ENCODE peak calls at places on chromosomes 13 and 19, in four cellular contexts. D, L, V and O are unnamed samples.

GRCh38 chr13:33787051-33787591 is 30.8 kb upstream of the RFC3 start:
- DNase-seq in D (peak; percentile 7), L (no peak), V (peak; percentile 33), O (peak; percentile 69)

GRCh38 chr19:33434886-33435705 is 61.6 kb downstream of the CEBPG start:
- DNase-seq in D (no peak), L (no peak), V (no peak), O (no peak)

GRCh38 chr13:34124912-34125311 is 307.0 kb downstream of the RFC3 start:
- DNase-seq in D (no peak), L (no peak), V (no peak), O (no peak)

GRCh38 chr19:51593138-51593890 is 22.2 kb downstream of the ZNF175 start:
- DNase-seq in D (no peak), L (no peak), V (no peak), O (no peak)

GRCh38 chr13:27120811-27121210 is 50.8 kb downstream of the USP12 start:
- DNase-seq in D (no peak), L (no peak), V (no peak), O (no peak)

GRCh38 chr19:35561436-35561835 is 2.0 kb downstream of the ATP4A start:
- DNase-seq in D (no peak), L (no peak), V (no peak), O (no peak)

GRCh38 chr13:28671393-28671792 is 12.5 kb downstream of the POMP start:
- DNase-seq in D (no peak), L (no peak), V (no peak), O (no peak)

GRCh38 chr19:55526216-55527196 is 10.4 kb downstream of the SBK2 start:
- DNase-seq in D (no peak), L (peak; percentile 78), V (no peak), O (no peak)

GRCh38 chr13:84362777-84363176 is 480.5 kb upstream of the SLITRK1 start:
- DNase-seq in D (peak; percentile 7), L (no peak), V (no peak), O (no peak)

GRCh38 chr19:47726467-47726866 is 13.2 kb downstream of the EHD2 start:
- DNase-seq in D (no peak), L (no peak), V (no peak), O (no peak)

GRCh38 chr13:99352351-99353271 is 45.4 kb upstream of the GPR183 start:
- DNase-seq in D (no peak), L (no peak), V (no peak), O (no peak)

GRCh38 chr13:25973085-25973484 is 78.7 kb downstream of the SHISA2 start:
- DNase-seq in D (no peak), L (peak; percentile 14), V (no peak), O (no peak)

GRCh38 chr13:48318014-48318713 is 14.6 kb downstream of the RB1 start:
- DNase-seq in D (no peak), L (no peak), V (no peak), O (no peak)

GRCh38 chr13:48320396-48320790 is 16.8 kb downstream of the RB1 start:
- DNase-seq in D (no peak), L (no peak), V (no peak), O (no peak)

GRCh38 chr13:48320906-48321510 is 17.5 kb downstream of the RB1 start:
- DNase-seq in D (no peak), L (no peak), V (no peak), O (no peak)

GRCh38 chr13:48318714-48319457 is 15.3 kb downstream of the RB1 start:
- DNase-seq in D (no peak), L (no peak), V (peak; percentile 15), O (no peak)

GRCh38 chr13:48319458-48320395 is 16.2 kb downstream of the RB1 start:
- DNase-seq in D (no peak), L (no peak), V (no peak), O (no peak)
- H3K4me3 ChIP-seq in D (no peak overlapping the region), L (no peak overlapping the region), V (peak overlapping the region; percentile 36), O (peak overlapping the region; percentile 72)

DNA sequence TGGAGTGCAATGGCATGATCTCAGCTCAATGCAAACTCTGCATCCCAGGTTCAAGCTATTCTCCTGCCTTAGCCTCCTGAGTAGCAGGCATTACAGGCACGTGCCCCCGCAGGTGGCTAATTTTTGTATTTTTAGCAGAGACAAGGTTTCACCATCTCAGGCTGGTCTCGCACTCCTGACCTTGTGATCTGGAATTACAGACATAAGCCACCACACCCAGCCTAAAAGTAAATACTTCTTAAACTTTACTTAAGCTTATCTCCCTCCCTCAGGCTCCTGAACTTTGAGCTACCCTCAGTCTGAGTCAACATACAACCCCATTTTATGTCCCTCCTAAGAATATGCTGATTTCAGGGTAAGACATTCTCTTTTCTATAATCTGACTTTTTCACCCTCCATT is 66.1 kb downstream of the ZNF486 start:
- DNase-seq in D (no peak), L (no peak), V (no peak), O (no peak)
- H3K9me3 ChIP-seq in D (peaks cover 19% of the 10 kb centered on the region), L (peaks cover 2% of the 10 kb centered on the region), V (no peaks in the 10 kb centered on the region), O (peaks cover 20% of the 10 kb centered on the region)

GRCh38 chr13:93413972-93414717 is 187.5 kb downstream of the GPC6 start:
- DNase-seq in D (no peak), L (no peak), V (no peak), O (no peak)
- H3K4me3 ChIP-seq in D (no peak overlapping the region), L (no peak overlapping the region), V (no peak overlapping the region), O (no peak overlapping the region)

GRCh38 chr13:110231348-110232047 is 75.5 kb downstream of the COL4A1 start:
- DNase-seq in D (peak; percentile 11), L (no peak), V (no peak), O (no peak)

GRCh38 chr13:110233181-110233641 is 73.7 kb downstream of the COL4A1 start:
- DNase-seq in D (no peak), L (peak; percentile 63), V (no peak), O (no peak)

GRCh38 chr13:110233682-110234280 is 73.2 kb downstream of the COL4A1 start:
- DNase-seq in D (no peak), L (no peak), V (no peak), O (no peak)

GRCh38 chr13:110232146-110232545 is 74.8 kb downstream of the COL4A1 start:
- DNase-seq in D (no peak), L (no peak), V (no peak), O (no peak)

GRCh38 chr13:110232756-110233155 is 74.2 kb downstream of the COL4A1 start:
- DNase-seq in D (no peak), L (no peak), V (no peak), O (no peak)
- H3K9me3 ChIP-seq in D (no peaks in the 10 kb centered on the region), L (no peaks in the 10 kb centered on the region), V (no peaks in the 10 kb centered on the region), O (no peaks in the 10 kb centered on the region)

GRCh38 chr19:3669616-3670257 is 30.5 kb downstream of the PIP5K1C start:
- DNase-seq in D (no peak), L (no peak), V (no peak), O (no peak)
- H3K4me3 ChIP-seq in D (no peak overlapping the region), L (no peak overlapping the region), V (no peak overlapping the region), O (no peak overlapping the region)

GRCh38 chr19:43913383-43913782 is 21.7 kb downstream of the ZNF45 start:
- DNase-seq in D (no peak), L (no peak), V (no peak), O (no peak)

GRCh38 chr19:43908659-43909058 is 26.4 kb downstream of the ZNF45 start:
- DNase-seq in D (no peak), L (no peak), V (no peak), O (no peak)

GRCh38 chr19:43910884-43911283 is 24.2 kb downstream of the ZNF45 start:
- DNase-seq in D (no peak), L (no peak), V (no peak), O (no peak)

GRCh38 chr19:43914051-43914450 is 21.0 kb downstream of the ZNF45 start:
- DNase-seq in D (no peak), L (no peak), V (no peak), O (no peak)
- H3K9me3 ChIP-seq in D (peaks cover 35% of the 10 kb centered on the region), L (peaks cover 100% of the 10 kb centered on the region), V (peaks cover 69% of the 10 kb centered on the region), O (peaks cover 89% of the 10 kb centered on the region)